ENCODE peak calls at places on chromosome 21, in eight cellular contexts. One of them, this sample, is unnamed.

GRCh38 chr21:27564684-27565280 is 597.9 kb upstream of the ADAMTS5 start:
- DNase-seq in NB4: peak
- DNase-seq in HCT116: no peak
- DNase-seq in A549: peak
- DNase-seq in WTC11: peak
- DNase-seq in GM12878: no peak
- DNase-seq in SK-N-SH: peak
- DNase-seq in K562: no peak
- DNase-seq in this sample: peak

GRCh38 chr21:36702622-36702968 is 3.7 kb downstream of the SIM2 start:
- DNase-seq in NB4: no peak
- DNase-seq in HCT116: no peak
- DNase-seq in A549: no peak
- DNase-seq in WTC11: no peak
- DNase-seq in GM12878: no peak
- DNase-seq in SK-N-SH: no peak
- DNase-seq in K562: no peak
- DNase-seq in this sample: no peak

GRCh38 chr21:14273736-14274538 is 58.0 kb downstream of the RBM11 start:
- DNase-seq in NB4: no peak
- DNase-seq in HCT116: no peak
- DNase-seq in A549: no peak
- DNase-seq in WTC11: peak
- DNase-seq in GM12878: no peak
- DNase-seq in SK-N-SH: no peak
- DNase-seq in K562: peak
- DNase-seq in this sample: no peak

GRCh38 chr21:15549671-15550070 is 180.1 kb upstream of the USP25 start:
- DNase-seq in NB4: no peak
- DNase-seq in HCT116: no peak
- DNase-seq in A549: no peak
- DNase-seq in WTC11: no peak
- DNase-seq in GM12878: no peak
- DNase-seq in SK-N-SH: no peak
- DNase-seq in K562: no peak
- DNase-seq in this sample: no peak

GRCh38 chr21:20443558-20444155 is 554.6 kb upstream of the NCAM2 start:
- DNase-seq in NB4: peak
- DNase-seq in HCT116: no peak
- DNase-seq in A549: peak
- DNase-seq in WTC11: no peak
- DNase-seq in GM12878: no peak
- DNase-seq in SK-N-SH: peak
- DNase-seq in K562: peak
- DNase-seq in this sample: no peak

GRCh38 chr21:33362044-33362555 is 37.3 kb downstream of the IFNAR1 start:
- DNase-seq in NB4: peak
- DNase-seq in HCT116: no peak
- DNase-seq in A549: no peak
- DNase-seq in WTC11: peak
- DNase-seq in GM12878: no peak
- DNase-seq in SK-N-SH: no peak
- DNase-seq in K562: no peak
- DNase-seq in this sample: no peak

GRCh38 chr21:36846624-36847023 is 119.8 kb downstream of the HLCS start:
- DNase-seq in NB4: no peak
- DNase-seq in HCT116: no peak
- DNase-seq in A549: peak
- DNase-seq in WTC11: no peak
- DNase-seq in GM12878: no peak
- DNase-seq in SK-N-SH: no peak
- DNase-seq in K562: no peak
- DNase-seq in this sample: no peak

GRCh38 chr21:15592271-15592860 is 137.4 kb upstream of the USP25 start:
- DNase-seq in NB4: peak
- DNase-seq in HCT116: peak
- DNase-seq in A549: peak
- DNase-seq in WTC11: no peak
- DNase-seq in GM12878: no peak
- DNase-seq in SK-N-SH: peak
- DNase-seq in K562: no peak
- DNase-seq in this sample: peak

DNA sequence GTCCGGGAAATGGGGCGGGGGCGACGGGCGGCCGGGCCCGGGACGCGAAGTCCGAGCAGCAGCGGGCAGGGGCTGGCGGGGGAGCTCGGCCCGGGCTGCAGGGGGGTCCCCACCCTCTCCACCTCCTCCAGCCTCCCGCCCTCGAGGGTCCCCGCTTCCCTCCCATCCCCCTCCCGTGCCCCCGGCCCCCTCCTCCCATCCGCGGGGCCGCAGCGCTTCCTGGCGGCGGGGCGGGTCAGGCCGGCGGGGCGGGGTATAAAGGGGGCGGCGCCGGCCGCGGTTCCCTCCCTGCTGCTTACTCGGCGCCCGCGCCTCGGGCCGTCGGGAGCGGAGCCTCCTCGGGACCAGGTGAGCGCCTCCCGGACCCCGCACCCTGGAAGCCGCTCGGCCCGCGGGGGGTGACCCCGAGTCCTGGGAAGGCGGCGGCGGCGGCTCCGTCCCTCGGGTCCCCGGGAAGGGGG is at the start of gene COL6A2:
- DNase-seq in NB4: no peak
- DNase-seq in HCT116: no peak
- DNase-seq in A549: peak
- DNase-seq in WTC11: peak
- DNase-seq in GM12878: no peak
- DNase-seq in SK-N-SH: peak
- DNase-seq in K562: peak
- DNase-seq in this sample: no peak
- TF ChIP-seq MAX in NB4: no peak
- TF ChIP-seq MAX in HCT116: no peak
- TF ChIP-seq MAX in A549: no peak
- TF ChIP-seq MAX in WTC11: no peak
- TF ChIP-seq MAX in GM12878: no peak
- TF ChIP-seq MAX in SK-N-SH: no peak
- TF ChIP-seq MAX in K562: no peak
- TF ChIP-seq MAX in this sample: no peak

DNA sequence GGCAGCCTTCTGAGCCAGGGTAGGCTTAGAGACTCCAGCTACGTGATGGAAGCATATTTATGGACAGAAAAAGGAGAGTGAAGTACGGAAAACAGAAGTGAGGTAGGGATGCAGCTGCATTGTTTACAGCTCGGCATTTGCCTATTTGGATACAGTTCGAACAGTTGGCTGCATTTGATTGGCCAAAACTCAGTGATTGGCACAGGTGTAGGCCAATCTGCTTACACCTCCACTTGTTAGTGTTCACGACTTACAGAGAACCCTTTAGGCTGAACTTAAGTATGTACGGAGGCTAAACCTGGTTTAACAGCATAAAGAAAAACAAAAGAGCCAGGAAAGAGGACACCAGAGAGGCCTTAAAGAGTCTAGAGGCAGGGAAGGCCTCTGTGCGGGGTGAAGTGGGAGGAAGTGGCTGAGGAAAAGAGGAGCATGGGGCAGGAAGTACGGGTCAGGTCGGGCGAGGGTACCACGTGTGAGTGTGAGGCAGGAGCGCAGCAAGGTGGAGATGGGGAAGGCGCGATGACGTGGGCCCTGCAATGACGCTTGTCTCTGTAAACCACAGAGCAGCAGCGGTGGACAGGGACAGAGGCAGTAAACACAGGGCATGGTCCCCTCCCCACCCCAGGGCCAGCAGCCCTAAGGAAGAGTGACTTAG is 32.0 kb downstream of the RSPH1 start:
- DNase-seq in NB4: peak
- DNase-seq in HCT116: peak
- DNase-seq in A549: peak
- DNase-seq in WTC11: peak
- DNase-seq in GM12878: no peak
- DNase-seq in SK-N-SH: no peak
- DNase-seq in K562: no peak
- DNase-seq in this sample: peak
- TF ChIP-seq MAX in NB4: peak
- TF ChIP-seq MAX in HCT116: no peak
- TF ChIP-seq MAX in A549: no peak
- TF ChIP-seq MAX in WTC11: no peak
- TF ChIP-seq MAX in GM12878: no peak
- TF ChIP-seq MAX in SK-N-SH: no peak
- TF ChIP-seq MAX in K562: peak
- TF ChIP-seq MAX in this sample: no peak

GRCh38 chr21:46431884-46432488 is 26.7 kb upstream of the DIP2A start:
- DNase-seq in NB4: no peak
- DNase-seq in HCT116: no peak
- DNase-seq in A549: no peak
- DNase-seq in WTC11: no peak
- DNase-seq in GM12878: no peak
- DNase-seq in SK-N-SH: no peak
- DNase-seq in K562: no peak
- DNase-seq in this sample: no peak

GRCh38 chr21:46428286-46428685 is 30.4 kb upstream of the DIP2A start:
- DNase-seq in NB4: no peak
- DNase-seq in HCT116: no peak
- DNase-seq in A549: no peak
- DNase-seq in WTC11: no peak
- DNase-seq in GM12878: no peak
- DNase-seq in SK-N-SH: no peak
- DNase-seq in K562: no peak
- DNase-seq in this sample: no peak

GRCh38 chr21:46431448-46431847 is 27.2 kb upstream of the DIP2A start:
- DNase-seq in NB4: no peak
- DNase-seq in HCT116: no peak
- DNase-seq in A549: no peak
- DNase-seq in WTC11: no peak
- DNase-seq in GM12878: no peak
- DNase-seq in SK-N-SH: no peak
- DNase-seq in K562: no peak
- DNase-seq in this sample: no peak

GRCh38 chr21:46428987-46429710 is 29.5 kb upstream of the DIP2A start:
- DNase-seq in NB4: no peak
- DNase-seq in HCT116: no peak
- DNase-seq in A549: no peak
- DNase-seq in WTC11: no peak
- DNase-seq in GM12878: no peak
- DNase-seq in SK-N-SH: no peak
- DNase-seq in K562: no peak
- DNase-seq in this sample: no peak

DNA sequence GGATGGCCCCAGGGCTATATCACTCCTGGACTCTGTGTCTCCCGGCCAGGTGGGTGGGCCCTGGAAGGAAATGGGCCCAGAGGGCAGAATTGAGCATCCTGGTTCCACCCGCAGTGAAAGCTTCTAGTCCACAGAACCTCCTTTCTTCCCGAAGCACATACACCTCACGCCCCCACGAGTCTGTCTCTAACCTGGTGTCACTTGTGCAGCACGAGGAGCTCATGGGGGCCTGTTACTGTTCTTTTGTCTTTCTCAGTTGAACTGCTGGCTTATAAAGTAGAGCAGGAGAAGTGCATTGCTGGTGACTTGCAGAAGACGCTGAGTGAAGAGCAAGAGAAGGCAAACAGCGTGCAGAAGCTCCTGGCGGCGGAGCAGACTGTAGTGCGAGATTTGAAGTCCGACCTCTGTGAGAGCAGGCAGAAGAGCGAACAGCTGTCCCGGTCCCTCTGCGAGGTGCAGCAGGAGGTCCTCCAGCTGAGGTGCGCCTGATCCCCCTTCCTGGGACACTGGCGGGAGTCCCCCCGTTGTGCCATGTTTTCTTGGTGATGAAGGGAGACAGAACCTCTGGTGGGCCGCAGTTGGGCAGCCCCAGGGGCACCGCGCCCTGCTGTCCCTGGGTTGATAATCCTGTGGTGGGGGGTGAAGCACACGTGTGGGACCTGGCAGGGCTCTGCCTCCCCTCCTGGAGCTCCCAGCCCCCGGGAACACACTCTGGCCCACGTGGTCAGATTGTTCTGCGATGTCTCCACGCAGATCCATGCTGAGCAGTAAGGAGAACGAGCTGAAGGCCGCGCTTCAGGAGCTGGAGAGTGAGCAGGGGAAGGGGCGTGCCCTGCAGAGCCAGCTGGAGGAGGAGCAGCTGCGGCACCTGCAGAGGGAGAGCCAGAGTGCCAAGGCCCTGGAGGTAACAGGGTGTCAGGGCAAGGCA is 28.7 kb upstream of the DIP2A start:
- DNase-seq in NB4: no peak
- DNase-seq in HCT116: no peak
- DNase-seq in A549: no peak
- DNase-seq in WTC11: no peak
- DNase-seq in GM12878: no peak
- DNase-seq in SK-N-SH: no peak
- DNase-seq in K562: no peak
- DNase-seq in this sample: no peak
- TF ChIP-seq MAX in NB4: no peak
- TF ChIP-seq MAX in HCT116: no peak
- TF ChIP-seq MAX in A549: no peak
- TF ChIP-seq MAX in WTC11: no peak
- TF ChIP-seq MAX in GM12878: no peak
- TF ChIP-seq MAX in SK-N-SH: no peak
- TF ChIP-seq MAX in K562: no peak
- TF ChIP-seq MAX in this sample: no peak

DNA sequence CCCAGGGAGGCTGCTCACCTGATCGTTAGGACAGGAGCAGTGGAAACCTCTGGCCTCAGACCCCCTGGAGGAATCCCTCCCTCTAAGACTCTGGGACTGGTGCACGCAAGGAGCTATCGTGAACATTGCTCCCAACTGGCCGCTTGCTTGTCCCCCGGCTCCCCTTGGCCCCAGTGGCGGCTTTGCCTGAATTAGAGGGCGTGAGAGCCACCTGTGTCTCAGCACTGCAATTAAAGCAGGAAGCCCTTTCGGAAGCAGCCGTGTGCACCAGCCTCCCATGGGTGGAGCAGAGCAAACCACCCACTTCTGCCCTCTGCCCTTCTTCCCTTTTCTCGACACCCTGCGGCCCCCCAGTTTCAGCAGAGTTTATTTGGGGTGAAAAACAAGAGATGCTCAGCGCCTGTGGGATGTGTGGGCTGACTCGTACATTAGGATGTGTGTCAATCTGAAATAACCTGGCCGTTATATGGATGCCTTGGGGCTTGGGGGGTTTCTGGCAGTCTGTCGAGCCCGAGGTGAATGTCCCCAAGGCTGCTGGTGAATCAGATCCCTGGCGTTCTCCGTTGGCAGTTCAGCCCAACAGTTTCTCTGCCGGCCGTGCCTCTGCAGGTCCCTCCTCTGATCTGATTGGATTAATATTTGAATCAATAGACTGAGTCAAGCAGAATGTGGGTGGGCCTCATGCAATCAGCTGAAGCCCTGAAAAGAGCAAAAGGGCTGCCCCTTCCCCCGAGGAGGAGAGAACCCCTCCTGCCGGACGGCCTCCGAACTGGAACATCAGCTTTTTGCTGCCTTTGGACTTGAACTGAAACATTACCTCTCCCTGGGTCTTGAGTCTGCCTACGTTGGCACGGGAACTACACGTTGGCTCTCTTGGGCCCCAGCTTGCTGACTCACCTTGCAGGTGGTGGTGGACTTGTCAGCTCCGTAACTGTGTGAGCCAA is 7.3 kb upstream of the UMODL1 start:
- DNase-seq in NB4: peak
- DNase-seq in HCT116: no peak
- DNase-seq in A549: no peak
- DNase-seq in WTC11: no peak
- DNase-seq in GM12878: peak
- DNase-seq in SK-N-SH: no peak
- DNase-seq in K562: no peak
- DNase-seq in this sample: no peak
- TF ChIP-seq MAX in NB4: no peak
- TF ChIP-seq MAX in HCT116: no peak
- TF ChIP-seq MAX in A549: no peak
- TF ChIP-seq MAX in WTC11: no peak
- TF ChIP-seq MAX in GM12878: no peak
- TF ChIP-seq MAX in SK-N-SH: no peak
- TF ChIP-seq MAX in K562: no peak
- TF ChIP-seq MAX in this sample: no peak